ENCODE peak calls at places on chromosomes 11 and 22, in seven cellular contexts. G is IMR-90, K is mesendoderm, D is H9, Q is mesenchymal stem cell, H is H1, R is trophoblast cell. C is an unnamed sample.

GRCh38 chr22:18044548-18045271 is 20.3 kb upstream of the MICAL3 start:
- DNase-seq in G (peak; percentile 63), K (no peak), D (no peak), Q (no peak), H (no peak), R (peak; percentile 48), C (no peak)

GRCh38 chr11:130070109-130070828 is 575 bp downstream of the APLP2 start:
- DNase-seq in G (peak; percentile 13), K (peak; percentile 64), D (peak; percentile 41), Q (peak; percentile 42), H (peak; percentile 59), R (peak; percentile 76), C (no peak)

GRCh38 chr11:12544986-12545775 is 129.0 kb upstream of the TEAD1 start:
- DNase-seq in G (peak; percentile 59), K (no peak), D (no peak), Q (peak; percentile 58), H (peak; percentile 37), R (peak; percentile 98), C (no peak)

GRCh38 chr11:130846606-130847005 is 69.7 kb downstream of the SNX19 start:
- DNase-seq in G (peak; percentile 29), K (no peak), D (no peak), Q (no peak), H (no peak), R (no peak), C (no peak)

GRCh38 chr22:42743501-42743991 is 22.9 kb upstream of the A4GALT start:
- DNase-seq in G (no peak), K (no peak), D (no peak), Q (peak; percentile 73), H (no peak), R (no peak), C (no peak)

GRCh38 chr11:3095712-3096361 is 38.6 kb upstream of the CARS1 start:
- DNase-seq in G (peak; percentile 91), K (peak; percentile 63), D (no peak), Q (peak; percentile 99), H (peak; percentile 27), R (peak; percentile 21), C (peak; percentile 59)

GRCh38 chr11:4684631-4685285 is 12.9 kb downstream of the OR51E2 start:
- DNase-seq in G (no peak), K (no peak), D (no peak), Q (no peak), H (no peak), R (peak; percentile 9), C (no peak)

GRCh38 chr11:109783017-109783416 is 310.2 kb upstream of the ZC3H12C start:
- DNase-seq in G (no peak), K (peak; percentile 88), D (no peak), Q (no peak), H (no peak), R (no peak), C (no peak)

GRCh38 chr11:6703247-6704063 is 20.3 kb upstream of the MRPL17 start:
- DNase-seq in G (peak; percentile 57), K (peak; percentile 78), D (peak; percentile 57), Q (peak; percentile 76), H (no peak), R (peak; percentile 69), C (peak; percentile 27)

GRCh38 chr11:102955624-102956023 is at the start of gene MMP13:
- DNase-seq in G (no peak), K (peak; percentile 8), D (no peak), Q (no peak), H (no peak), R (no peak), C (no peak)

GRCh38 chr22:20020533-20021195 is at the start of gene TANGO2:
- DNase-seq in G (peak; percentile 86), K (peak; percentile 92), D (peak; percentile 90), Q (peak; percentile 85), H (peak; percentile 97), R (peak; percentile 97), C (peak; percentile 92)

GRCh38 chr11:3169952-3170755 is 5.0 kb upstream of the OSBPL5 start:
- DNase-seq in G (peak; percentile 61), K (no peak), D (no peak), Q (no peak), H (no peak), R (no peak), C (no peak)

GRCh38 chr11:131827440-131827839 is 457.0 kb downstream of the NTM start:
- DNase-seq in G (no peak), K (no peak), D (no peak), Q (no peak), H (no peak), R (no peak), C (no peak)

GRCh38 chr11:27381238-27381666 is 18.2 kb upstream of the CCDC34 start:
- DNase-seq in G (no peak), K (no peak), D (no peak), Q (no peak), H (no peak), R (peak; percentile 90), C (no peak)
- H2BK120ac ChIP-seq in G (no peak overlapping the region), K (no peak overlapping the region), D (no peak overlapping the region), Q (no peak overlapping the region), H (no peak overlapping the region), R (no peak overlapping the region), C (no peak overlapping the region)

GRCh38 chr11:121797496-121797895 is 318.5 kb downstream of the BLID start:
- DNase-seq in G (no peak), K (no peak), D (no peak), Q (no peak), H (no peak), R (no peak), C (no peak)

GRCh38 chr11:121795206-121795605 is 320.8 kb downstream of the BLID start:
- DNase-seq in G (no peak), K (no peak), D (no peak), Q (no peak), H (no peak), R (no peak), C (no peak)

GRCh38 chr11:121790435-121790834 is 325.6 kb downstream of the BLID start:
- DNase-seq in G (no peak), K (peak; percentile 54), D (no peak), Q (no peak), H (no peak), R (no peak), C (no peak)

GRCh38 chr11:121794671-121795070 is 321.3 kb downstream of the BLID start:
- DNase-seq in G (no peak), K (no peak), D (peak; percentile 27), Q (no peak), H (no peak), R (no peak), C (no peak)

GRCh38 chr11:121792185-121792584 is 323.8 kb downstream of the BLID start:
- DNase-seq in G (no peak), K (no peak), D (no peak), Q (no peak), H (no peak), R (no peak), C (no peak)
- H2BK120ac ChIP-seq in G (no peak overlapping the region), K (no peak overlapping the region), D (no peak overlapping the region), Q (no peak overlapping the region), H (no peak overlapping the region), R (no peak overlapping the region), C (no peak overlapping the region)

DNA sequence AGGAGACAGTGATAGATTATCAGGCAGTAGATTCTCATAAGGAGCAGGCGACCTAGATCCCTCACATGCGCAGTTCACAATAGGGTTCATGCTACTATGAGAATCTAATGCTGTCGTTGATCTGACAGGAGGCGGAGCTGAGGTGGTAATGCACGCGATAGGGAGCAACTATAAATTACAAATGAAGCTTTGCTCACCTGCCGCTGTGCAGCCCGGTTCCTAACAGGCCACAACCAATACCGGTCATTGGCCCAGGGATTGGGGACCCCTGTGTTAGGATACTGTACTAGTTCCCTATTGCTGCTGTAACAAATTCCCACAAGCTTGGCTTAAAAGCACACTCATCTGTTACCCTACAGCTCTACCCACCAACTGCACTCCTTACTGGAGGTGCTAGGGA is 10.7 kb downstream of the B3GNT6 start:
- DNase-seq in G (no peak), K (no peak), D (no peak), Q (no peak), H (no peak), R (no peak), C (no peak)
- H2BK120ac ChIP-seq in G (no peak overlapping the region), K (no peak overlapping the region), D (no peak overlapping the region), Q (no peak overlapping the region), H (no peak overlapping the region), R (no peak overlapping the region), C (no peak overlapping the region)

DNA sequence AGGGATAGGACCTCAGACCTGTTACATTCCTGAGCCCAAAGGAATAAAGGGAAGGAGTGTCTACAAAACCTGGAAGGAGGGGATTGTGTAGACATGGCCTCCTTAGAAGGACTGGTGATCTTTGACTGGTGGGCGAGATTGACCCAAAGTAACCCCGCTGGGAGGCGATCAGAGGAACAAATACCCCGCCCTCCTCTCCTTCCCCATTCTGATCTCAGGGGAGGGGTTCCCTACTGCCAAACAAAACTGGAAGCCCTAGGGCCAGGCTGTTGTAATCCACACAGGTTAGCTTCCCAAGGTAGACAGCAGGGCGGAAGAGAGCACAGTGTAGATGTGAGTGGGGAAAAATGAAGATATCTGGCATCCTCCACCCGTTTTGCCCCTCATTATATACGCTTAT is 24.7 kb downstream of the NCF4 start:
- DNase-seq in G (no peak), K (peak; percentile 49), D (peak; percentile 34), Q (no peak), H (no peak), R (peak; percentile 71), C (no peak)
- H2BK120ac ChIP-seq in G (no peak overlapping the region), K (no peak overlapping the region), D (no peak overlapping the region), Q (no peak overlapping the region), H (no peak overlapping the region), R (peak overlapping the region; percentile 43), C (no peak overlapping the region)

C was measured in neuronal stem cell.